ENCODE peak calls at places on chromosomes 6 and 20, in six cellular contexts. R is effector CD4-positive, alpha-beta T cell; M is amniotic stem cell; G is GF-D8; Z is hypothalamus; B is AG09309. Q is an unnamed sample.

GRCh38 chr20:48965189-48965910 is 43.8 kb downstream of the ARFGEF2 start:
- DNase-seq in R (no peak), M (no peak), G (no peak), Z (no peak), B (peak; percentile 11), Q (no peak)

GRCh38 chr6:168291450-168291849 is 28.1 kb downstream of the DACT2 start:
- DNase-seq in R (no peak), M (no peak), G (no peak), Z (no peak), B (no peak), Q (no peak)

GRCh38 chr6:109611502-109611901 is 79.5 kb downstream of the AK9 start:
- DNase-seq in R (no peak), M (no peak), G (no peak), Z (no peak), B (no peak), Q (no peak)

GRCh38 chr6:75524322-75524972 is 30.8 kb upstream of the FILIP1 start:
- DNase-seq in R (no peak), M (peak; percentile 63), G (no peak), Z (no peak), B (peak; percentile 67), Q (no peak)

GRCh38 chr6:142377112-142377848 is 75.5 kb downstream of the ADGRG6 start:
- DNase-seq in R (no peak), M (no peak), G (no peak), Z (no peak), B (no peak), Q (no peak)

GRCh38 chr6:136550330-136551071 is at the start of gene MAP7:
- DNase-seq in R (peak; percentile 60), M (no peak), G (no peak), Z (no peak), B (no peak), Q (peak; percentile 51)

GRCh38 chr6:138989098-138989983 is 1.3 kb upstream of the REPS1 start:
- DNase-seq in R (no peak), M (no peak), G (no peak), Z (no peak), B (no peak), Q (no peak)

GRCh38 chr6:39054577-39055142 is 6.1 kb downstream of the GLP1R start:
- DNase-seq in R (no peak), M (no peak), G (no peak), Z (no peak), B (no peak), Q (no peak)

GRCh38 chr6:131001945-131002661 is 60.9 kb downstream of the EPB41L2 start:
- DNase-seq in R (no peak), M (no peak), G (no peak), Z (no peak), B (no peak), Q (no peak)

GRCh38 chr20:6711950-6712634 is 55.4 kb upstream of the BMP2 start:
- DNase-seq in R (no peak), M (no peak), G (no peak), Z (no peak), B (no peak), Q (no peak)

GRCh38 chr6:111683749-111684267 is 78.1 kb upstream of the TRAF3IP2 start:
- DNase-seq in R (no peak), M (no peak), G (no peak), Z (no peak), B (peak; percentile 80), Q (no peak)

GRCh38 chr6:5282191-5282623 is 20.9 kb downstream of the FARS2 start:
- DNase-seq in R (no peak), M (no peak), G (peak; percentile 45), Z (no peak), B (no peak), Q (no peak)

GRCh38 chr20:38342716-38343106 is 3.6 kb upstream of the LBP start:
- DNase-seq in R (no peak), M (no peak), G (no peak), Z (no peak), B (no peak), Q (no peak)

GRCh38 chr6:136784910-136785746 is 7.1 kb downstream of the MAP3K5 start:
- DNase-seq in R (peak; percentile 21), M (no peak), G (peak; percentile 91), Z (no peak), B (no peak), Q (no peak)

GRCh38 chr20:34532320-34532719 is 16.1 kb downstream of the DYNLRB1 start:
- DNase-seq in R (no peak), M (no peak), G (no peak), Z (no peak), B (no peak), Q (no peak)

GRCh38 chr6:38184041-38184779 is 364.7 kb downstream of the ZFAND3 start:
- DNase-seq in R (no peak), M (no peak), G (no peak), Z (no peak), B (no peak), Q (no peak)